ENCODE peak calls at places on chromosomes 11 and 22, in five cellular contexts. X, T, U, W and G are unnamed samples.

GRCh38 chr11:126718319-126718718 is 282.3 kb downstream of the KIRREL3 start:
- DNase-seq in T (no peak), W (no peak), U (no peak), X (peak; percentile 11), G (no peak)

GRCh38 chr11:132822294-132822693 is 710.0 kb downstream of the OPCML start:
- DNase-seq in T (no peak), W (no peak), U (no peak), X (no peak), G (no peak)

GRCh38 chr11:16603890-16604783 is 134.3 kb upstream of the C11orf58 start:
- DNase-seq in X (no peak), T (peak; percentile 55), W (no peak), U (peak; percentile 65), G (peak; percentile 54)

GRCh38 chr22:25777870-25778269 is 35.9 kb downstream of the MYO18B start:
- DNase-seq in U (no peak), X (peak; percentile 47), T (peak; percentile 58), W (no peak), G (no peak)

GRCh38 chr11:18492888-18493287 is 33.9 kb downstream of the TSG101 start:
- DNase-seq in U (no peak), T (peak; percentile 7), X (no peak), W (no peak), G (peak; percentile 84)

GRCh38 chr11:78453140-78453935 is 35.7 kb upstream of the GAB2 start:
- DNase-seq in T (peak; percentile 66), U (no peak), X (no peak), W (no peak), G (no peak)

GRCh38 chr11:121591405-121592033 is 138.8 kb upstream of the SORL1-AS1 start:
- DNase-seq in W (peak; percentile 56), U (peak; percentile 76), T (peak; percentile 85), X (peak; percentile 50), G (peak; percentile 83)

GRCh38 chr11:95605271-95605940 is 184.2 kb downstream of the FAM76B start:
- DNase-seq in T (no peak), W (no peak), X (no peak), U (no peak), G (no peak)

GRCh38 chr11:47342036-47342803 is 10.3 kb downstream of the MYBPC3 start:
- DNase-seq in T (no peak), U (no peak), W (no peak), X (no peak), G (no peak)

GRCh38 chr11:15127341-15127740 is 12.6 kb downstream of the INSC start:
- DNase-seq in W (no peak), U (no peak), T (peak; percentile 62), X (no peak), G (no peak)

GRCh38 chr22:20239063-20239950 is 28.8 kb downstream of the RTN4R start:
- DNase-seq in U (no peak), T (no peak), W (peak; percentile 46), X (no peak), G (no peak)

GRCh38 chr22:20237480-20238440 is 30.4 kb downstream of the RTN4R start:
- DNase-seq in W (peak; percentile 73), T (no peak), X (no peak), U (peak; percentile 74), G (no peak)

GRCh38 chr22:20239951-20240773 is 28.0 kb downstream of the RTN4R start:
- DNase-seq in W (no peak), T (no peak), U (no peak), X (no peak), G (no peak)

GRCh38 chr22:20240900-20241299 is 27.2 kb downstream of the RTN4R start:
- DNase-seq in X (no peak), U (no peak), W (no peak), T (no peak), G (no peak)

DNA sequence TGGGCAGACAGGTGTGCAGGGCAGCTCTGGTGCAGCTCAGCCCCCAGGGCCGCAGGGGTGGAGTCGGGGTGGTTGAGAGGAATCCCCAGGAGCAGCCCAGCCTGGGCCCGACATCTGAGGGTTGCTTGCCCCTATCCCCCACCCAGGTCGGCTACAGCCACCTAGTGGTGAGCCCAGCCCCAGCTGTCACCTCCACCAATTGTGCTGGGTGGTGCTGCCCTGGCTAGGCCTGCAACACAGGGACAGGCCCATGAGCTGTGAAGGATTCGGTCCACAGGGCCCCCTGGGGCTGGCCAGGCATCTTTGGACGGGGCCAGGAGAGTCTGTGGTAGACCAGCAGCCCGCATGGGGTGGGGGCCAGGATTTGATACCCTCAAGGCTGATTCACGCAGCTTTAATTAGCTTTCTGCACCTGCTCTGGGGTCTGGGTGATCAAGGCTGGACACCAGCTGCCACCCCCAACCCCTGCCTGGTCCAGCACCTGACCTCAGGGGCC is 29.5 kb downstream of the RTN4R start:
- DNase-seq in T (no peak), U (peak; percentile 75), W (peak; percentile 56), X (peak; percentile 74), G (peak; percentile 67)
- H3K27ac ChIP-seq in T (no peak overlapping the region), U (no peak overlapping the region), W (peak overlapping the region; percentile 35), X (no peak overlapping the region), G (no peak overlapping the region)

DNA sequence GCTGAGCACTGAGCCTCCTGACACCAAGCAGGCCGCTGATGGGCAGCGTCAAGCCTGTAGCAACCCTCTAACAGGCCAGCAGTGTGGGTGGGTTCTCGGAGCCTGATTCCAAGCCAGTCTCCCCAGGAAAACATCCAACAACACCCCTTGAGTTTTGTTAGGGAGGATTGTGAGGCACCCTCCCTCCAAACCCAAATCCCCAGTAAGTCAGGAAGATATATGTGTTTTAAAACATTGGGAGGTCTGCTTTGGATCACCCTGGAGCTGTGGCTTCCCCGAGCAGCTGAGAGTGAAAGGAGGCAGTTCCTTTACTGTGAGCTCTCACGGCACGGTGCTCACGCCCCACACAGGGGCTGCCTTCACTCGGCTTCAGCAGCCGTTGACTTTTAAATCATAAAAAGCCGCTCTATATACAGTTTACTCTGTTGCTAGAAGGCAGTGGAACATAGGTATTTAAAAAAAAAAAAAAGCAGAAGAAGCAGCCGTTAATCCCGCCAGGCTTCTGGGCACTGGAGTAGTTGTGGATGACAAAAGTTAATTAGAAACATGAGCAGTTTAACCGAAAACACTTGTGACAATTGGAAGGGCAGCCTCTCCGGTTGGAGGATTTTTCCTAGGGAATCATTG is 218.6 kb downstream of the NAV2 start:
- DNase-seq in T (peak; percentile 33), W (no peak), X (no peak), U (no peak), G (no peak)
- H3K4me3 ChIP-seq in T (no peak overlapping the region), W (no peak overlapping the region), X (no peak overlapping the region), U (no peak overlapping the region), G (no peak overlapping the region)

GRCh38 chr22:21927174-21927823 is 25.3 kb downstream of the PPM1F start:
- DNase-seq in X (no peak), T (no peak), W (no peak), U (no peak), G (no peak)
- H3K4me1 ChIP-seq in X (no peaks in the 10 kb centered on the region), T (no peaks in the 10 kb centered on the region), W (no peaks in the 10 kb centered on the region), U (peaks cover 10% of the 10 kb centered on the region), G (no peaks in the 10 kb centered on the region)

GRCh38 chr11:128517457-128518230 is 69.7 kb downstream of the ETS1 start:
- DNase-seq in T (no peak), U (no peak), X (no peak), W (no peak), G (no peak)
- H3K27ac ChIP-seq in T (peak overlapping the region; percentile 99), U (peak overlapping the region; percentile 30), X (peak overlapping the region; percentile 77), W (peak overlapping the region; percentile 91), G (no peak overlapping the region)

GRCh38 chr22:17570851-17571631 is 7.7 kb downstream of the SLC25A18 start:
- DNase-seq in X (no peak), W (no peak), T (peak; percentile 97), U (peak; percentile 67), G (peak; percentile 17)
- H3K4me3 ChIP-seq in X (no peak overlapping the region), W (no peak overlapping the region), T (no peak overlapping the region), U (no peak overlapping the region), G (no peak overlapping the region)

GRCh38 chr11:87258171-87258833 is 220.6 kb downstream of the TMEM135 start:
- DNase-seq in U (no peak), T (no peak), X (no peak), W (no peak), G (no peak)

GRCh38 chr11:87260811-87261210 is 223.1 kb downstream of the TMEM135 start:
- DNase-seq in T (no peak), U (no peak), X (no peak), W (no peak), G (no peak)

GRCh38 chr11:87263439-87263838 is 225.7 kb downstream of the TMEM135 start:
- DNase-seq in X (no peak), U (no peak), T (peak; percentile 44), W (no peak), G (no peak)

GRCh38 chr11:87256694-87257340 is 219.1 kb downstream of the TMEM135 start:
- DNase-seq in W (no peak), U (no peak), T (no peak), X (no peak), G (no peak)

DNA sequence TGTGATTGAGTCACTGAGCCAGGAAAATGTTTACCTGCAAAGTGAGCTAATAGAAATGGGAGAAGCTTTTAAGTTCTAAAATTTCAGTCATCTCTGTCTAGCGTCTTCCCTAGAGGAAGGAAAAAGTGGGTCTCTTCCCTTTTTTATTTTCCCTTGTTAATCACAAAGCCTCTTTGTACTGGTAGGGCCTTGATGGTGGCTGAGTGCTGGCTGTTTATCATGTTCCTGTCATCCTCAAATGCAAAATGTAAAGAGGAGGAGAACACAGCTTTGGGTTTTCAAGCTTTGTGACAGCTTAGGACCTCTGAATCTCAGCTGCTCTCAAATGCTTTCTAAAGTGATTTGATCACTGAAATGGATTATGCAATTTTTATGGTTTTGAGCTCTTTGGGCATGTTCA is 222.0 kb downstream of the TMEM135 start:
- DNase-seq in T (no peak), W (no peak), X (no peak), U (no peak), G (peak; percentile 28)
- H3K4me1 ChIP-seq in T (no peaks in the 10 kb centered on the region), W (no peaks in the 10 kb centered on the region), X (peaks cover 6% of the 10 kb centered on the region), U (no peaks in the 10 kb centered on the region), G (peaks cover 26% of the 10 kb centered on the region)

GRCh38 chr11:68380786-68381622 is 68.6 kb downstream of the LRP5 start:
- DNase-seq in W (no peak), T (no peak), X (peak; percentile 35), U (no peak), G (no peak)
- H3K27ac ChIP-seq in W (no peak overlapping the region), T (peak overlapping the region; percentile 43), X (peak overlapping the region; percentile 83), U (no peak overlapping the region), G (peak overlapping the region; percentile 9)

GRCh38 chr11:134762248-134763029 is 350.4 kb upstream of the B3GAT1 start:
- DNase-seq in X (no peak), U (no peak), W (no peak), T (peak; percentile 3), G (peak; percentile 43)

GRCh38 chr11:134761926-134762247 is 349.8 kb upstream of the B3GAT1 start:
- DNase-seq in U (no peak), W (no peak), X (no peak), T (no peak), G (no peak)

GRCh38 chr11:134760957-134761356 is 348.9 kb upstream of the B3GAT1 start:
- DNase-seq in T (no peak), W (no peak), X (no peak), U (no peak), G (no peak)

GRCh38 chr11:134760307-134760706 is 348.3 kb upstream of the B3GAT1 start:
- DNase-seq in X (no peak), T (no peak), U (no peak), W (no peak), G (no peak)

DNA sequence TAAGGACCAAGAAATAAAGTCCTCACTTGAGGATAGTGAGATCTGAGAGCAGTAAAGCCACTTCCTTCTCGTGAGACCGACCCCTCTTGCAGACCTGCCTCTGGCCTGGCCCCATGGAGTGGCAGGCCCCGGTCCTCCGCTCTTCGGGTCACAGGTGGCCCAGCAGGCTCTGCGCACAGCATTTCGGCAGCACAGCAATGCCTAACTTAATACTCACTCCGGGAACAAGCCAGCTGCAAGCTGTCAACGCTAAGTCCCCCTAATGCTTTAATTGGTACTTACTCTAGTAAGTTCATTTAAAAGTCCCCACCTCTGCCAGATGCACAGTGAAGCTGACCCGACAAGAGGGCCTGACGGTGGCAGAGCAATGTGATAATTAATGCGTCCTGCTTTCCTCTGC is 349.3 kb upstream of the B3GAT1 start:
- DNase-seq in U (no peak), T (no peak), X (no peak), W (no peak), G (no peak)
- H3K4me3 ChIP-seq in U (no peak overlapping the region), T (no peak overlapping the region), X (no peak overlapping the region), W (no peak overlapping the region), G (no peak overlapping the region)